ENCODE peak calls at places on chromosomes 11 and 22, in five cellular contexts. E is lower leg skin, O is cardiac muscle cell, G is NCI-H1092 treated with DMSO at 0.1 percent for 48 hours, S is GDM1. L is an unnamed sample.

GRCh38 chr11:67024966-67025365 is 2.0 kb downstream of the SYT12 start:
- DNase-seq in S (no peak), O (no peak), E (no peak), G (no peak), L (no peak)

GRCh38 chr11:64777449-64778222 is 706 bp downstream of the SF1 start:
- DNase-seq in E (peak), S (peak), O (peak), G (peak), L (peak)

GRCh38 chr11:102421262-102421661 is 31.3 kb downstream of the TMEM123 start:
- DNase-seq in O (no peak), S (no peak), E (no peak), G (peak), L (no peak)

GRCh38 chr22:17665884-17666283 is 27.3 kb downstream of the BCL2L13 start:
- DNase-seq in G (no peak), E (no peak), S (no peak), O (peak), L (no peak)

GRCh38 chr11:62233730-62234129 is 8.3 kb upstream of the SCGB1D2 start:
- DNase-seq in G (no peak), E (no peak), S (no peak), O (no peak), L (no peak)

GRCh38 chr11:119421941-119422504 is 949 bp downstream of the THY1 start:
- DNase-seq in G (peak), S (no peak), E (no peak), O (peak), L (no peak)

GRCh38 chr11:68980776-68981065 is at the start of gene MRGPRD:
- DNase-seq in S (no peak), E (peak), O (no peak), G (no peak), L (no peak)

GRCh38 chr11:2752204-2752772 is 52.5 kb upstream of the KCNQ1OT1 start:
- DNase-seq in G (no peak), E (peak), S (no peak), O (peak), L (peak)

GRCh38 chr11:861105-861479 is 18.4 kb downstream of the TSPAN4 start:
- DNase-seq in O (no peak), G (peak), E (no peak), S (no peak), L (no peak)

GRCh38 chr11:28384418-28384817 is 276.2 kb downstream of the METTL15 start:
- DNase-seq in G (no peak), S (no peak), E (no peak), O (peak), L (no peak)

GRCh38 chr11:40132881-40133280 is 1326.6 kb downstream of the LRRC4C start:
- DNase-seq in G (no peak), O (no peak), E (no peak), S (no peak), L (no peak)

GRCh38 chr11:1456596-1457325 is 29.8 kb downstream of the MOB2 start:
- DNase-seq in S (no peak), O (no peak), G (no peak), E (no peak), L (no peak)

GRCh38 chr22:27461470-27461869 is 340.1 kb downstream of the MN1 start:
- DNase-seq in G (no peak), S (no peak), O (peak), E (no peak), L (peak)

GRCh38 chr11:133386262-133386661 is 146.0 kb downstream of the OPCML start:
- DNase-seq in E (no peak), S (no peak), O (no peak), G (peak), L (no peak)

GRCh38 chr22:44127353-44127752 is 53.4 kb upstream of the PARVG start:
- DNase-seq in E (no peak), S (no peak), G (no peak), O (peak), L (no peak)

GRCh38 chr11:69141742-69142141 is 14.0 kb upstream of the SMIM38 start:
- DNase-seq in E (peak), S (peak), G (no peak), O (no peak), L (no peak)

GRCh38 chr11:12245091-12245490 is 132.3 kb upstream of the PARVA start:
- DNase-seq in O (no peak), E (no peak), G (no peak), S (no peak), L (no peak)

GRCh38 chr22:42484506-42484905 is 35.1 kb downstream of the RRP7A start:
- DNase-seq in O (no peak), G (no peak), S (no peak), E (no peak), L (no peak)

GRCh38 chr11:94629741-94630140 is 62.6 kb downstream of the PIWIL4 start:
- DNase-seq in O (no peak), E (no peak), G (no peak), S (no peak), L (no peak)

L was measured in RWPE2.